ENCODE peak calls at places on chromosomes 3 and 15, in six cellular contexts. M is mesendoderm, O is H1, J is IMR-90, X is neuronal stem cell, I is mesenchymal stem cell. A is an unnamed sample. For H3K4me1, the result is how much of the 10 kb centered on the place peaks cover.

GRCh38 chr3:145015243-145015642 is 1043.6 kb downstream of the DIPK2A start:
- DNase-seq in M (no peak), O (no peak), J (peak), X (no peak), I (peak), A (no peak)

GRCh38 chr15:48427960-48428547 is 96.8 kb downstream of the DUT start:
- DNase-seq in M (peak), O (no peak), J (peak), X (no peak), I (no peak), A (no peak)

GRCh38 chr15:91357011-91357410 is 257.0 kb downstream of the SV2B start:
- DNase-seq in M (no peak), O (no peak), J (no peak), X (no peak), I (no peak), A (no peak)

GRCh38 chr15:71549697-71550096 is 260.7 kb upstream of the NR2E3 start:
- DNase-seq in M (no peak), O (no peak), J (no peak), X (no peak), I (no peak), A (no peak)

GRCh38 chr15:91516866-91517265 is 336.6 kb upstream of the SLCO3A1 start:
- DNase-seq in M (peak), O (no peak), J (no peak), X (no peak), I (no peak), A (no peak)

GRCh38 chr3:171673951-171674350 is 136.3 kb downstream of the PLD1 start:
- DNase-seq in M (no peak), O (no peak), J (no peak), X (no peak), I (no peak), A (no peak)

GRCh38 chr15:67903708-67904107 is 63.9 kb upstream of the RNU6-1 start:
- DNase-seq in M (no peak), O (no peak), J (no peak), X (no peak), I (no peak), A (no peak)

GRCh38 chr3:132554437-132554836 is 42.6 kb upstream of the ACKR4 start:
- DNase-seq in M (no peak), O (no peak), J (peak), X (no peak), I (no peak), A (no peak)

GRCh38 chr3:27216955-27217552 is 152.1 kb downstream of the NEK10 start:
- DNase-seq in M (no peak), O (no peak), J (peak), X (no peak), I (peak), A (no peak)

GRCh38 chr3:162014284-162014683 is 517.7 kb downstream of the OTOL1 start:
- DNase-seq in M (no peak), O (no peak), J (no peak), X (no peak), I (no peak), A (no peak)

GRCh38 chr3:151155409-151156128 is 47.4 kb downstream of the GPR171 start:
- DNase-seq in M (peak), O (no peak), J (no peak), X (peak), I (no peak), A (no peak)
- H2AK5ac ChIP-seq in M (no peak), O (no peak), J (no peak), X (no peak), I (no peak), A (no peak)

GRCh38 chr3:46978985-46979944 is at the start of gene NBEAL2:
- DNase-seq in M (peak), O (peak), J (peak), X (peak), I (peak), A (peak)
- H3K4me1 ChIP-seq in M (under half), O (under half), J (under half), X (under half), I (under half), A (under half)

DNA sequence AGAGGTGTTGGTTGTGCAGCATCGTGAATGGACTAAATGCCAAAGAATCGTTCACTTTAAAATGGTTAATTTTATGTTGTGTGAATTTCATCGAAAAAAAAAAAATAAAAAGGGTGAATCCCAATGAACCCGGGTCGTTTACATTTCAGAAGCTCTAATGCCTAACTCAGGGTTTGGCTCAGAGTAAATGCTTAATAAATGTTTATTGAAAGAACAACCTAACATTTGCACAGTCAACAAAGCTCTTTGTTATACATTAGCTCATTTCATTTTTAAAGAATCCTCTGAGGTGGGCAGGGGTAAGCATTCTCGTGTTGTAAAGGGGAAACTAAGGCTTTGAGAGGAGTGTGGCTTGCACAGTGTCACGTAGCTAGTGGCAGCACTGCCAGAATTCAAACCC is 109.5 kb downstream of the RPLP1 start:
- DNase-seq in M (no peak), O (no peak), J (no peak), X (no peak), I (no peak), A (no peak)
- H2AK5ac ChIP-seq in M (no peak), O (no peak), J (no peak), X (no peak), I (no peak), A (no peak)

GRCh38 chr15:40330368-40330836 is 6.9 kb downstream of the INAFM2 start:
- DNase-seq in M (no peak), O (no peak), J (peak), X (no peak), I (peak), A (no peak)
- H3K4me1 ChIP-seq in M (under half), O (under half), J (under half), X (under half), I (under half), A (under half)

GRCh38 chr3:36991923-36992805 is 767 bp downstream of the EPM2AIP1 start:
- DNase-seq in M (no peak), O (no peak), J (peak), X (no peak), I (peak), A (no peak)

GRCh38 chr3:36989568-36989967 is 3.4 kb downstream of the EPM2AIP1 start:
- DNase-seq in M (no peak), O (no peak), J (no peak), X (no peak), I (no peak), A (no peak)

GRCh38 chr3:36992806-36993325 is at the start of gene EPM2AIP1:
- DNase-seq in M (no peak), O (peak), J (no peak), X (no peak), I (peak), A (no peak)

GRCh38 chr3:36991147-36991546 is 1.8 kb downstream of the EPM2AIP1 start:
- DNase-seq in M (no peak), O (no peak), J (no peak), X (no peak), I (no peak), A (no peak)

GRCh38 chr3:36993326-36994283 is at the start of gene MLH1:
- DNase-seq in M (peak), O (peak), J (peak), X (peak), I (peak), A (peak)
- H2AK5ac ChIP-seq in M (peak), O (no peak), J (peak), X (peak), I (no peak), A (no peak)

GRCh38 chr3:31103181-31103580 is 208.7 kb upstream of the GADL1 start:
- DNase-seq in M (peak), O (no peak), J (no peak), X (no peak), I (no peak), A (no peak)
- H3K4me1 ChIP-seq in M (under half), O (under half), J (under half), X (under half), I (under half), A (under half)

GRCh38 chr3:128436214-128436613 is 30.5 kb downstream of the DNAJB8 start:
- DNase-seq in M (no peak), O (no peak), J (no peak), X (no peak), I (no peak), A (no peak)
- H2AK5ac ChIP-seq in M (no peak), O (no peak), J (no peak), X (no peak), I (no peak), A (no peak)

GRCh38 chr15:52559022-52559421 is 9.8 kb downstream of the ARPP19 start:
- DNase-seq in M (no peak), O (no peak), J (no peak), X (no peak), I (no peak), A (no peak)
- H3K4me1 ChIP-seq in M (under half), O (under half), J (under half), X (under half), I (under half), A (under half)

A was measured in H9.